ENCODE peak calls at places on chromosomes 5 and 9, in seven cellular contexts. B is GM12865, N is AG10803, R is GM06990, K is astrocyte, D is neural progenitor cell, L is HFF-Myc. V is an unnamed sample.

GRCh38 chr5:169160405-169160901 is 140.5 kb downstream of the SLIT3 start:
- DNase-seq in B (no peak), N (peak; percentile 81), R (no peak), K (peak; percentile 91), D (no peak), L (no peak), V (no peak)

GRCh38 chr5:36874465-36874864 is 2.1 kb upstream of the NIPBL start:
- DNase-seq in B (no peak), N (no peak), R (no peak), K (no peak), D (peak; percentile 35), L (no peak), V (no peak)

GRCh38 chr9:117278020-117278419 is 136.8 kb downstream of the ASTN2 start:
- DNase-seq in B (no peak), N (no peak), R (no peak), K (no peak), D (no peak), L (no peak), V (no peak)

GRCh38 chr9:12884736-12885395 is 110.0 kb downstream of the LURAP1L start:
- DNase-seq in B (peak; percentile 1), N (peak; percentile 86), R (no peak), K (peak; percentile 71), D (peak; percentile 20), L (no peak), V (peak; percentile 44)

GRCh38 chr5:5132185-5132584 is 7.9 kb upstream of the ADAMTS16 start:
- DNase-seq in B (no peak), N (no peak), R (no peak), K (no peak), D (no peak), L (no peak), V (no peak)

GRCh38 chr9:100601216-100601615 is 23.3 kb downstream of the CAVIN4 start:
- DNase-seq in B (peak; percentile 61), N (peak; percentile 56), R (peak; percentile 3), K (peak; percentile 24), D (peak; percentile 74), L (peak; percentile 41), V (no peak)

GRCh38 chr5:168681556-168682183 is 102.5 kb upstream of the PANK3 start:
- DNase-seq in B (no peak), N (peak; percentile 72), R (no peak), K (peak; percentile 54), D (peak; percentile 9), L (no peak), V (no peak)

GRCh38 chr9:127181595-127182190 is 59.3 kb upstream of the ANGPTL2 start:
- DNase-seq in B (no peak), N (no peak), R (no peak), K (no peak), D (no peak), L (no peak), V (no peak)

GRCh38 chr9:136023401-136024225 is 62.4 kb upstream of the UBAC1 start:
- DNase-seq in B (no peak), N (peak; percentile 88), R (no peak), K (peak; percentile 32), D (no peak), L (peak; percentile 52), V (peak; percentile 37)

GRCh38 chr5:67417839-67418238 is 221.2 kb upstream of the CD180 start:
- DNase-seq in B (no peak), N (no peak), R (no peak), K (no peak), D (no peak), L (no peak), V (no peak)

GRCh38 chr9:136552117-136552685 is 6.4 kb upstream of the NOTCH1 start:
- DNase-seq in B (peak; percentile 65), N (peak; percentile 95), R (no peak), K (peak; percentile 65), D (no peak), L (no peak), V (peak; percentile 76)

GRCh38 chr9:37746448-37747270 is 6.9 kb upstream of the TRMT10B start:
- DNase-seq in B (no peak), N (peak; percentile 5), R (no peak), K (peak; percentile 47), D (no peak), L (no peak), V (peak; percentile 26)

GRCh38 chr5:125424851-125425250 is 678.4 kb upstream of the ZNF608 start:
- DNase-seq in B (no peak), N (no peak), R (no peak), K (no peak), D (no peak), L (no peak), V (no peak)

GRCh38 chr9:126207256-126207655 is 119.4 kb upstream of the MVB12B start:
- DNase-seq in B (no peak), N (no peak), R (no peak), K (no peak), D (no peak), L (no peak), V (no peak)

DNA sequence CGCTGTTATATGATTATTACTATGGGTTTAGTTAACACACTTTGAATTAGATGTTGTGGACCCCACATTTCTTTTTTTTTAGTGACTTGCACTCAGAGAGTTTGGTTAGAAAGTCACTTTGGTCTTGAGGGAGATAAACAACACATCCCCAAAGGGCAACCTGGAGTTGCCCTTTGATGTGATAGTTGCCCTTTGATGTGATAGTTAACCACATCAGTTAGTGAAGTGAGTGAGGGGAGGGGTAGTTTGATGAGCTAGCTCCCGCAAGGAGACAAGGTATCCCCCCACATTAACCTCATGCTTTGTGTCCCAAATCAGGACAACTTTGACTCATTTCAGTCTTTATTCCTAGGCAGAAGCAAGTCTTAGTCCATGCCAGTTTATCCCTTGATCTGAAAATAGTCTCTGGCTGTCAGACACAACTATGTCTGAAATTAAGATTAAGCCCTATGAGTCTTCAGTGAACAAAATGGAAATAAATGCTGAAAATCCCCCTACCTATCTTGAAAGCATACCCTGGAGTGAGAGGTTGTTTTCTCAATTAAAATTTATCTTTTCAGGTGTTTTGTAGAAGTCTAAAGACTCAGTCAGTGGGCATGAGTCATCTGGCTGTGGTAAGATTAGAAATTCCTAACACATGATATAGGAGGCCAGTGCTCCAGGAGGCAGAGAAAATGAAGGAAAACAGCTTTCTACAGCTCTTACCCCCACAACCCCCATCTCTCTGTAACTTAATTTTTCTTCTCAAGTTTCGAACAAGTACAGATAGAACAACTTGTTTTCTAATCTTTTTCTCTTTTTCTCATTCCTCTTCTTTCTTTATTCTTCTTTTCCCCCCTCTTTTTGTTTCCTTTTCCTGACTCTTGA is 208.9 kb upstream of the DMRTA1 start:
- DNase-seq in B (no peak), N (peak; percentile 73), R (no peak), K (peak; percentile 96), D (no peak), L (peak; percentile 69), V (peak; percentile 63)
- H3K4me3 ChIP-seq in B (no peak overlapping the region), N (no peak overlapping the region), R (no peak overlapping the region), K (peak overlapping the region; percentile 37), D (no peak overlapping the region), L (no peak overlapping the region), V (no peak overlapping the region)

GRCh38 chr9:97502222-97502983 is 937 bp downstream of the TMOD1 start:
- DNase-seq in B (peak; percentile 54), N (no peak), R (peak; percentile 58), K (no peak), D (peak; percentile 48), L (no peak), V (no peak)

GRCh38 chr9:97501972-97502221 is 431 bp downstream of the TMOD1 start:
- DNase-seq in B (no peak), N (no peak), R (peak; percentile 41), K (no peak), D (peak; percentile 60), L (no peak), V (no peak)

GRCh38 chr9:97500765-97501176 is 695 bp upstream of the TMOD1 start:
- DNase-seq in B (no peak), N (no peak), R (no peak), K (no peak), D (no peak), L (no peak), V (no peak)

GRCh38 chr9:97500263-97500662 is 1.2 kb upstream of the TMOD1 start:
- DNase-seq in B (peak; percentile 27), N (no peak), R (peak; percentile 39), K (no peak), D (no peak), L (no peak), V (no peak)

DNA sequence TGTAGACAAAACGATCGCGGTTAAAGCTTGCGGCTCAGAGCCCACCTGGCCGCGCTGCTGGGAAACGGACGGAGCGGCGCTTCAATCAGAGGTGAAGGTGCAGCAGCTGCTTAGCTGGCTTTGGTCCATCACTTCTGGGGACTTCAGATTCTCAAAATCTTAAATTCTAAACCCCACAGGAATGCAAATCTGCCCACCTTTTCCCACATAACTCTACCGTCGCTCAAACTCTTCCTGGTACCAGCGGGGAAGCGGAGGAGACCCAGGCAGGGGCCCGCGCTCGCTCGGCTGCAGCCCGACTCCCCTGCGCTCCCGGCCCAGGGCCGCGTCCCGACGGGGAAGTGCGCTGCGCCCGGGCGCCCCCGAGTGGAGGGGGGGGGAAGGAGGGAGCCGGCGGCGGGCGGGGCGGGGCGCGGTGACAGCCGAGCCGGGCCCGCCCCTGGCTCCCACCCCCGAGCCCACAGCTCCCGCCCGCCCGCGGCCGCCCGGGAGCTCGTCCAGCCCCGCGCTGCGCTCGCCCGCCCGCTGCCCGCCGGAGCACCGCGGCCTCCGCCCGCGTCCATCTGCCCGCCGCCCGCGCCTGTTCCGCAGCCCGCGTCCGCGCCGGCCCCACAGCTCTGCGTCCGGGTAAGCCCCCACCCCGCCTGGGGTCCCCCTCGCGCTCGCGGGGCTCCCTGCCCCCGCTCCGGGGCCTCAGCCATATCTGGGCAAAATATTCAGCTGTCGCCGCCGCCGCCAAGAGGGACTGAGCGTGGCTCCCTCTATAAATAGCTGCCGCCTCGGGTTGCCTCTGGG is at the start of gene TMOD1:
- DNase-seq in B (peak; percentile 88), N (no peak), R (peak; percentile 85), K (peak; percentile 6), D (peak; percentile 83), L (no peak), V (no peak)
- TF ChIP-seq CTCF in B (peak; percentile 35), N (no peak), R (peak; percentile 15), K (no peak), D (peak; percentile 37), L (no peak), V (peak; percentile 1)

GRCh38 chr9:31908891-31909480 is 475.5 kb upstream of the ACO1 start:
- DNase-seq in B (no peak), N (no peak), R (peak; percentile 0), K (no peak), D (no peak), L (no peak), V (no peak)
- H3K4me3 ChIP-seq in B (no peak overlapping the region), N (no peak overlapping the region), R (peak overlapping the region; percentile 51), K (no peak overlapping the region), D (no peak overlapping the region), L (no peak overlapping the region), V (no peak overlapping the region)

GRCh38 chr9:33228606-33229005 is 11.4 kb upstream of the SPINK4 start:
- DNase-seq in B (no peak), N (no peak), R (no peak), K (no peak), D (no peak), L (no peak), V (no peak)

GRCh38 chr9:33230756-33231691 is 8.9 kb upstream of the SPINK4 start:
- DNase-seq in B (no peak), N (peak; percentile 12), R (no peak), K (no peak), D (no peak), L (no peak), V (no peak)

GRCh38 chr9:33227013-33227398 is 13.0 kb upstream of the SPINK4 start:
- DNase-seq in B (peak; percentile 34), N (no peak), R (peak; percentile 39), K (no peak), D (no peak), L (no peak), V (no peak)

GRCh38 chr9:33227741-33228140 is 12.2 kb upstream of the SPINK4 start:
- DNase-seq in B (no peak), N (peak; percentile 25), R (no peak), K (no peak), D (no peak), L (no peak), V (no peak)

GRCh38 chr9:33229359-33230120 is 10.4 kb upstream of the SPINK4 start:
- DNase-seq in B (no peak), N (no peak), R (no peak), K (no peak), D (no peak), L (no peak), V (no peak)
- TF ChIP-seq CTCF in B (peak; percentile 4), N (no peak), R (no peak), K (no peak), D (no peak), L (no peak), V (no peak)

V was measured in AG04449.